ENCODE peak calls at places on chromosomes 3 and 15, in seven cellular contexts. F is H1, M is IMR-90, H is neural progenitor cell, D is Karpas-422, W is fibroblast of lung, A is HepG2. P is an unnamed sample.

GRCh38 chr3:71407833-71408232 is 175.7 kb downstream of the FOXP1 start:
- DNase-seq in F (no peak), M (no peak), H (peak; percentile 43), D (peak; percentile 81), W (no peak), A (no peak), P (peak; percentile 23)

GRCh38 chr3:26365706-26366105 is 256.9 kb upstream of the LRRC3B start:
- DNase-seq in F (no peak), M (no peak), H (no peak), D (no peak), W (no peak), A (no peak), P (no peak)

GRCh38 chr3:89287902-89288520 is 180.6 kb downstream of the EPHA3 start:
- DNase-seq in F (no peak), M (no peak), H (no peak), D (no peak), W (no peak), A (no peak), P (no peak)

GRCh38 chr15:66036859-66037258 is 167.6 kb downstream of the RAB11A start:
- DNase-seq in F (no peak), M (no peak), H (no peak), D (no peak), W (no peak), A (no peak), P (no peak)

GRCh38 chr3:66989860-66990696 is 8.0 kb upstream of the KBTBD8 start:
- DNase-seq in F (no peak), M (no peak), H (no peak), D (peak; percentile 89), W (peak; percentile 1), A (peak; percentile 36), P (peak; percentile 71)

GRCh38 chr3:197374951-197375560 is 76.6 kb upstream of the DLG1 start:
- DNase-seq in F (no peak), M (no peak), H (no peak), D (no peak), W (no peak), A (no peak), P (no peak)

GRCh38 chr3:141521781-141522180 is 35.0 kb downstream of the RASA2 start:
- DNase-seq in F (no peak), M (no peak), H (no peak), D (no peak), W (no peak), A (no peak), P (no peak)

GRCh38 chr15:72306211-72306785 is 13.7 kb downstream of the CELF6 start:
- DNase-seq in F (peak; percentile 49), M (peak; percentile 32), H (peak; percentile 76), D (peak; percentile 68), W (peak; percentile 40), A (no peak), P (peak; percentile 31)

GRCh38 chr3:175260145-175260794 is 401.1 kb downstream of the NAALADL2 start:
- DNase-seq in F (no peak), M (peak; percentile 70), H (no peak), D (no peak), W (peak; percentile 85), A (no peak), P (no peak)

GRCh38 chr15:70794596-70795310 is 31.4 kb upstream of the UACA start:
- DNase-seq in F (no peak), M (peak; percentile 66), H (no peak), D (no peak), W (peak; percentile 80), A (no peak), P (no peak)

GRCh38 chr3:99878005-99878404 is 60.3 kb downstream of the CMSS1 start:
- DNase-seq in F (no peak), M (peak; percentile 88), H (no peak), D (no peak), W (peak; percentile 95), A (peak; percentile 67), P (no peak)

GRCh38 chr3:71728632-71729342 is 3.6 kb upstream of the EIF4E3 start:
- DNase-seq in F (peak; percentile 73), M (no peak), H (peak; percentile 92), D (peak; percentile 64), W (peak; percentile 20), A (no peak), P (peak; percentile 5)

GRCh38 chr15:58793862-58794261 is 22.8 kb downstream of the MINDY2 start:
- DNase-seq in F (no peak), M (no peak), H (no peak), D (peak; percentile 37), W (peak; percentile 79), A (peak; percentile 73), P (no peak)

DNA sequence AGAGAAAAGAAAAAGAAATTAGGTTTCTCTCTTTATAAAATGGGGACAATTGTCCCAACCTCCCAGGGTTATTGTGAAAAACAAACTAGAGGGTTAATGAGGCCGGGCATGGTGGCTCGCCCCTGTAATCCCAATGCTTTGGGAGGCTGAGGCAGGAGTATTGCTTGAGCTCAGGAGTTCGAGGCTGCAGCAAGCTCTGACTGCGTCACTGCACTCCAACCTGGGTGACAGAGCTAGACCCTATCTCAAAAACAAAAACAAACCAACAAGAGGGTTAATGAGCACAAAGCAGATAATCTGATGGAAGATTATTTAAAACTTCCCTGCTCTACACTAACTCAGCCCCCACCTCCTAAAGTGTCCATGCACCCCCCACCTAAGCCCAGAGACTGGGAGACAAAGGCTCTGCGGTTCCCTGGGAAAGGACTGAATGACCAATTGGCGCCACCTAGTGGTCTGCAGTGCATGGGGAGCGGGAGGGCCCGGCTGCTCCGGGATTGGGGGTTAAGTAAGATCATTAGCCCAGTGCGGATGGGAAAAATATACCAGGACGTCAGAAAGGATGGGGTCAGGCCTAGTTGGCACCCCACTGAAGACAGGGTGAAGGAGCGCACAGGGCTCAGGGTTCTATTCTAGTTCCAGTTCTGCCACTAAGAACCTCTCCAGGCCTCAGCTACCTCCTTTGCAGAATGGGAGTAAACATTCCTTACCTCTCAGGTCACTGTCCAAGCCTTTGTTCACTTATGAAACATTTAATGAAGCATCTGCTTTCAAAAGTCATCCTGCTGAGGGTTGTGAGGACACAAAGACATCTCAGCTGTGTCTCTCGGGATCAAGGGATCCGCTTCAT is 15.6 kb downstream of the PIF1 start:
- DNase-seq in F (peak; percentile 97), M (peak; percentile 66), H (peak; percentile 94), D (peak; percentile 86), W (peak; percentile 58), A (peak; percentile 61), P (peak; percentile 74)
- H2AFZ ChIP-seq in F (no peak overlapping the region), M (peak overlapping the region; percentile 82), H (peak overlapping the region; percentile 26), D (no peak overlapping the region), W (no peak overlapping the region), A (no peak overlapping the region), P (no peak overlapping the region)

DNA sequence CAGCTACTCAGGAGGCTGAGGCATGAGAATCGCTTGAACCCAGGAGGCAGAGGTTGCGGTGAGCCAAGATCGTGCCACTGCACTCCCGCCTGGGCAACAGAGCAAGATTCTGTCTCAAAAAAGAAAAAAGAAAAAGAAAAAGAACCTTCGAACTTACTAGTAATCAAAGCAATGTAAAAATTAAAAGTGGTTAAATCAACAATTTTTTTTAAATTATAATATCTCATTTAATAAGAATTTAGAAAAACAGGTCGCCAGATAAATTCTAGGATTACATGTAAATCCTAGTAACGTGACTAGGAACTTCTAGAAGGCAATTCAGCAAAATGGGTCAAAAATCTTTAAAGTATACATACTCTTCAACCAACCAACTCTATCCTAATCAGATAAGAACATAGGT is 37.2 kb downstream of the GSK3B start:
- DNase-seq in F (no peak), M (no peak), H (no peak), D (no peak), W (no peak), A (no peak), P (no peak)
- H4K20me1 ChIP-seq in F (no peaks in the 10 kb centered on the region), M (peaks cover 76% of the 10 kb centered on the region), H (peaks cover 54% of the 10 kb centered on the region), D (no peaks in the 10 kb centered on the region), W (peaks cover 2% of the 10 kb centered on the region), A (peaks cover 4% of the 10 kb centered on the region), P (peaks cover 13% of the 10 kb centered on the region)

DNA sequence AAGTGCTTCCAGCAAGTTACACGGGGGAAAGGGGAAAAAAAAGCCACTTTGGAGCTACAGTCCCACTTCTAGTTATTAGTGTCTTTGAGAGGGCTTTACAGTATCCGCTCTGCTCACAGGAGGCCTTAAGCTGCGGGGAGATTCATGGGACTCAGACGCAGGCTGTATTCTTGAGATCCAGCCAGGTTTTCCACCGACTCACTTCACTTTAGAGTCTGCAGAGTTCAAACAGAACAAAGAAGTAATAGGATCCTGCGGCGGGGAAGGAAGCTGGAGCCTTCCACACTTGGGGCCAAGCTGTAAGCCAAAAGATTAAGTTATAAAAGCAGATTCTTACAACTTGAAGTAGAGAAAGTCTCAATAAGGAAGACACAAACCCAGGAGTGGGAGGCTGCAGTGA is 60.2 kb upstream of the FAM174B start:
- DNase-seq in F (no peak), M (peak; percentile 37), H (peak; percentile 57), D (no peak), W (peak; percentile 77), A (no peak), P (no peak)
- H2AFZ ChIP-seq in F (no peak overlapping the region), M (no peak overlapping the region), H (peak overlapping the region; percentile 55), D (no peak overlapping the region), W (no peak overlapping the region), A (no peak overlapping the region), P (no peak overlapping the region)

DNA sequence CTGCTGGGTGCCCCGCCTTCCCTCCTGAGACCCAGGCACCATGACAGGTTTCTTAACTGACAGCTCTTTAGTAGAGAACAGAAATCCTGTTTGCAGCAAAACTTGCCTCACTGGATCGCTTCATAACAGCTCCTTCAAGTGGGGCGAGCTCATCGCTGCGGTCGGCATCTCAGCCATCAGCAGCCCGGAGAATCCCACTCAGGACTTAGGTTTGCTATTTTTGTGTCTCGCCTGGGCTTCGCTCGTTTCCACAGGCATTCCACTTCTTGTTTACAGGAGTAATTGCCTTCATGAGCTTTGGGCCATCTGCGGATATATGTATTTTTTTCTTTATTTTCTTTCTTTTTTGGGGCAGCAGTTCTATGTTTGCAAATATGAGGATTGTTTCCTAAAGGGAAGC is 15.7 kb downstream of the KLF13 start:
- DNase-seq in F (no peak), M (no peak), H (no peak), D (no peak), W (no peak), A (no peak), P (no peak)
- H4K20me1 ChIP-seq in F (peaks cover 25% of the 10 kb centered on the region), M (peaks cover 95% of the 10 kb centered on the region), H (peaks cover 90% of the 10 kb centered on the region), D (peaks cover 69% of the 10 kb centered on the region), W (no peaks in the 10 kb centered on the region), A (peaks cover 38% of the 10 kb centered on the region), P (peaks cover 39% of the 10 kb centered on the region)

DNA sequence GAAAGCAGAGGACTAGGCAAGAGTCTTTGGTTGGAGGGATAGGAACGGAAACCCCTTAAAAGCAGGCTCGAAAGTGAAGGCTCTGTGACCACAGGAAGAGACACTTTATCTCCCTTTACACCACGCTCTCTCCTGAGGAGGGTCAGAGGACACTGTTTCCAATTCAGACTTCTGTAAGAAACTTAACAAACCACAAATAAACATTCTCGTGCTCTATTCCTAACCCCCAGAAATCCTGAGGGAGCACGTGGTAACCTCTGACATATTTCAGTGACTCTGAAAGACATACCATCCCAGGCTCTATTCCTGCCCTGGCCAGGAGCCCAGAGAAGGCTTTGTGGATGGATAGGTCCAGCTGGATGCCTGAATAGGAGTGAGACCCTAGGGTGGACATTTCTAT is 168.2 kb upstream of the NDN start:
- DNase-seq in F (no peak), M (no peak), H (no peak), D (no peak), W (no peak), A (no peak), P (no peak)
- H2AFZ ChIP-seq in F (no peak overlapping the region), M (no peak overlapping the region), H (peak overlapping the region; percentile 17), D (no peak overlapping the region), W (no peak overlapping the region), A (no peak overlapping the region), P (no peak overlapping the region)

GRCh38 chr3:100954990-100955389 is 38.2 kb downstream of the ABI3BP start:
- DNase-seq in F (no peak), M (peak; percentile 97), H (no peak), D (no peak), W (peak; percentile 93), A (no peak), P (no peak)
- H4K20me1 ChIP-seq in F (no peaks in the 10 kb centered on the region), M (no peaks in the 10 kb centered on the region), H (no peaks in the 10 kb centered on the region), D (no peaks in the 10 kb centered on the region), W (no peaks in the 10 kb centered on the region), A (no peaks in the 10 kb centered on the region), P (no peaks in the 10 kb centered on the region)